ENCODE peak calls at places on chromosome 19, in eight cellular contexts. C is naive thymus-derived CD8-positive, alpha-beta T cell; T is lung microvascular endothelial cell; E is activated CD8-positive, alpha-beta memory T cell treated with anti-CD3 and anti-CD28 coated beads for 1 hour; G is head of caudate nucleus; K is cardiac muscle cell; O is activated naive CD8-positive, alpha-beta T cell treated with anti-CD3 and anti-CD28 coated beads, Interleukin-2, amount 10 ng/mL, durations not matched to agents 7 days and 5 days; W is memory B cell. V is an unnamed sample.

GRCh38 chr19:31312004-31312403 is 37.2 kb downstream of the TSHZ3 start:
- DNase-seq in W (no peak), O (no peak), E (no peak), K (peak), G (no peak), T (no peak), C (no peak), V (no peak)

GRCh38 chr19:55173717-55174409 is 6.2 kb downstream of the SYT5 start:
- DNase-seq in T (peak), K (peak), E (no peak), W (no peak), C (no peak), O (peak), G (peak), V (peak)

GRCh38 chr19:6109947-6110346 is 353 bp downstream of the RFX2 start:
- DNase-seq in G (no peak), O (no peak), K (no peak), E (no peak), T (no peak), C (peak), W (no peak), V (no peak)

GRCh38 chr19:19515764-19516519 is at the start of gene NDUFA13:
- DNase-seq in E (peak), T (peak), W (peak), G (peak), K (peak), C (peak), O (peak), V (peak)

GRCh38 chr19:49403404-49404187 is 15.5 kb downstream of the KASH5 start:
- DNase-seq in O (no peak), T (no peak), G (no peak), C (no peak), K (no peak), E (no peak), W (no peak), V (peak)

GRCh38 chr19:28656644-28657043 is 556.3 kb downstream of the UQCRFS1 start:
- DNase-seq in W (no peak), G (no peak), K (no peak), O (no peak), T (no peak), E (no peak), C (no peak), V (no peak)

GRCh38 chr19:10211071-10211470 is 16.3 kb upstream of the DNMT1 start:
- DNase-seq in C (no peak), K (no peak), G (no peak), W (no peak), T (peak), O (no peak), E (no peak), V (no peak)

GRCh38 chr19:18794692-18795091 is 3.6 kb upstream of the COMP start:
- DNase-seq in C (no peak), T (no peak), G (no peak), K (no peak), E (no peak), O (no peak), W (no peak), V (no peak)

GRCh38 chr19:19642506-19643157 is 825 bp downstream of the GMIP start:
- DNase-seq in W (no peak), O (peak), C (peak), G (no peak), T (peak), K (peak), E (no peak), V (no peak)

GRCh38 chr19:19120308-19121156 is 17.7 kb downstream of the TMEM161A start:
- DNase-seq in W (no peak), O (no peak), C (no peak), K (peak), E (no peak), T (peak), G (peak), V (peak)

GRCh38 chr19:40805258-40805868 is 6.4 kb downstream of the EGLN2 start:
- DNase-seq in O (peak), G (no peak), C (peak), K (no peak), W (no peak), T (no peak), E (no peak), V (no peak)

GRCh38 chr19:16268676-16269319 is 55.8 kb upstream of the KLF2 start:
- DNase-seq in C (peak), K (no peak), G (no peak), W (no peak), O (no peak), E (no peak), T (no peak), V (no peak)

GRCh38 chr19:40191836-40192646 is 815 bp downstream of the MAP3K10 start:
- DNase-seq in G (peak), O (peak), K (peak), C (no peak), E (no peak), W (peak), T (peak), V (peak)

GRCh38 chr19:19597809-19598306 is 20.6 kb downstream of the PBX4 start:
- DNase-seq in T (no peak), G (no peak), K (no peak), W (peak), C (peak), O (no peak), E (peak), V (no peak)

GRCh38 chr19:49985926-49986325 is 25.0 kb upstream of the SIGLEC11 start:
- DNase-seq in K (no peak), T (peak), G (no peak), O (no peak), E (no peak), W (no peak), C (no peak), V (no peak)

GRCh38 chr19:13430790-13431582 is 75.3 kb downstream of the CACNA1A start:
- DNase-seq in G (peak), T (peak), K (peak), O (peak), C (peak), E (no peak), W (peak), V (no peak)

GRCh38 chr19:47781590-47782318 is 3.3 kb downstream of the SELENOW start:
- DNase-seq in W (no peak), E (no peak), T (peak), K (no peak), G (peak), C (no peak), O (no peak), V (no peak)

GRCh38 chr19:18894254-18895037 is 1.5 kb downstream of the CERS1 start:
- DNase-seq in O (no peak), E (no peak), G (peak), W (no peak), K (peak), T (no peak), C (no peak), V (peak)

GRCh38 chr19:13056052-13056660 is 46.5 kb downstream of the LYL1 start:
- DNase-seq in C (no peak), K (peak), O (no peak), E (no peak), W (no peak), G (no peak), T (peak), V (peak)

GRCh38 chr19:38213911-38214625 is 10.0 kb downstream of the DPF1 start:
- DNase-seq in T (peak), C (peak), W (peak), G (peak), O (peak), K (peak), E (peak), V (no peak)

GRCh38 chr19:15911599-15912237 is 13.8 kb upstream of the CYP4F2 start:
- DNase-seq in T (no peak), E (no peak), K (no peak), W (no peak), C (no peak), O (no peak), G (no peak), V (no peak)

GRCh38 chr19:5564930-5565329 is 2.8 kb downstream of the TINCR start:
- DNase-seq in C (no peak), O (no peak), G (no peak), E (no peak), K (no peak), T (no peak), W (no peak), V (no peak)

GRCh38 chr19:51830263-51830662 is 35.3 kb downstream of the FPR3 start:
- DNase-seq in K (peak), W (no peak), C (no peak), G (no peak), O (no peak), T (peak), E (no peak), V (no peak)

GRCh38 chr19:4316940-4317339 is 12.5 kb downstream of the FSD1 start:
- DNase-seq in O (no peak), G (no peak), K (no peak), E (no peak), C (no peak), T (no peak), W (no peak), V (no peak)

GRCh38 chr19:47381121-47381520 is 32.0 kb downstream of the DHX34 start:
- DNase-seq in E (no peak), G (no peak), O (no peak), T (no peak), K (no peak), C (no peak), W (no peak), V (no peak)

GRCh38 chr19:6095760-6096159 is 14.5 kb downstream of the RFX2 start:
- DNase-seq in T (no peak), W (no peak), E (no peak), K (no peak), G (no peak), C (no peak), O (no peak), V (no peak)

GRCh38 chr19:33554391-33554790 is 32.8 kb upstream of the PEPD start:
- DNase-seq in K (no peak), C (no peak), W (no peak), E (no peak), O (no peak), T (no peak), G (no peak), V (no peak)

GRCh38 chr19:4144666-4145261 is 8.7 kb upstream of the CREB3L3 start:
- DNase-seq in W (no peak), O (no peak), C (no peak), K (peak), T (peak), G (no peak), E (no peak), V (no peak)

GRCh38 chr19:55082023-55082851 is 6.6 kb downstream of the EPS8L1 start:
- DNase-seq in G (no peak), W (no peak), C (peak), K (peak), T (peak), O (peak), E (no peak), V (no peak)

GRCh38 chr19:29528350-29528945 is 2.7 kb downstream of the VSTM2B start:
- DNase-seq in G (peak), O (peak), W (no peak), K (peak), T (peak), C (peak), E (no peak), V (peak)

V was measured in H1.